ENCODE peak calls at places on chromosomes 4 and X, in four cellular contexts. H, C, I and Y are unnamed samples.

GRCh38 chrX:37378830-37379229 is 29.7 kb downstream of the PRRG1 start:
- DNase-seq in H (no peak), C (no peak), I (no peak), Y (no peak)

GRCh38 chr4:150315691-150316090 is 237.4 kb downstream of the DCLK2 start:
- DNase-seq in H (no peak), C (no peak), I (no peak), Y (no peak)

GRCh38 chr4:150543042-150543441 is 38.9 kb upstream of the MAB21L2 start:
- DNase-seq in H (no peak), C (peak; percentile 20), I (no peak), Y (no peak)

GRCh38 chrX:151801980-151802379 is 67.4 kb downstream of the CNGA2 start:
- DNase-seq in H (no peak), C (no peak), I (no peak), Y (no peak)

GRCh38 chrX:114095789-114096188 is 488.1 kb upstream of the HTR2C start:
- DNase-seq in H (no peak), C (no peak), I (no peak), Y (no peak)

GRCh38 chr4:37464373-37464772 is 219.8 kb downstream of the NWD2 start:
- DNase-seq in H (no peak), C (no peak), I (no peak), Y (peak; percentile 62)

GRCh38 chrX:3161686-3162085 is 120.4 kb downstream of the ARSF start:
- DNase-seq in H (no peak), C (no peak), I (no peak), Y (no peak)

GRCh38 chrX:22135994-22136684 is 104.0 kb downstream of the PHEX start:
- DNase-seq in H (peak; percentile 16), C (peak; percentile 44), I (peak; percentile 30), Y (peak; percentile 78)

GRCh38 chr4:138741778-138742377 is 273.7 kb upstream of the NOCT start:
- DNase-seq in H (no peak), C (no peak), I (no peak), Y (no peak)

GRCh38 chrX:100587846-100588245 is 3.1 kb downstream of the TNMD start:
- DNase-seq in H (no peak), C (no peak), I (no peak), Y (no peak)

GRCh38 chr4:2936773-2937145 is 26.4 kb downstream of the NOP14 start:
- DNase-seq in H (no peak), C (no peak), I (no peak), Y (no peak)

GRCh38 chr4:20652226-20652836 is 47.9 kb upstream of the PACRGL start:
- DNase-seq in H (no peak), C (no peak), I (no peak), Y (no peak)

GRCh38 chrX:48461830-48462229 is 8.2 kb downstream of the SLC38A5 start:
- DNase-seq in H (no peak), C (no peak), I (no peak), Y (no peak)

GRCh38 chrX:130111220-130111934 is 1.1 kb upstream of the ELF4 start:
- DNase-seq in H (no peak), C (peak; percentile 35), I (no peak), Y (no peak)

GRCh38 chrX:26414534-26414933 is 198.6 kb downstream of the MAGEB5 start:
- DNase-seq in H (no peak), C (no peak), I (no peak), Y (no peak)

GRCh38 chr4:184451726-184452125 is 22.6 kb downstream of the IRF2 start:
- DNase-seq in H (no peak), C (peak; percentile 28), I (peak; percentile 66), Y (no peak)

GRCh38 chr4:14864365-14864762 is 137.9 kb upstream of the CPEB2 start:
- DNase-seq in H (no peak), C (no peak), I (no peak), Y (no peak)

GRCh38 chr4:10697071-10697470 is 12.5 kb upstream of the CLNK start:
- DNase-seq in H (no peak), C (no peak), I (no peak), Y (no peak)

GRCh38 chrX:150574824-150575409 is 6.5 kb downstream of the MTM1 start:
- DNase-seq in H (no peak), C (no peak), I (no peak), Y (no peak)

GRCh38 chr4:76526585-76526990 is 91.6 kb downstream of the SHROOM3 start:
- DNase-seq in H (no peak), C (no peak), I (no peak), Y (peak; percentile 18)

GRCh38 chr4:110516106-110516922 is 40.4 kb downstream of the ENPEP start:
- DNase-seq in H (peak; percentile 72), C (peak; percentile 46), I (peak; percentile 37), Y (peak; percentile 19)

GRCh38 chrX:39212456-39212855 is 411.2 kb downstream of the MID1IP1 start:
- DNase-seq in H (no peak), C (no peak), I (no peak), Y (peak; percentile 8)

GRCh38 chrX:46727445-46727844 is 31.5 kb downstream of the SLC9A7 start:
- DNase-seq in H (no peak), C (no peak), I (no peak), Y (peak; percentile 43)

GRCh38 chr4:74365761-74366160 is 816 bp downstream of the EREG start:
- DNase-seq in H (no peak), C (no peak), I (peak; percentile 5), Y (no peak)

GRCh38 chrX:23061116-23061515 is 61.4 kb downstream of the DDX53 start:
- DNase-seq in H (no peak), C (no peak), I (no peak), Y (no peak)

GRCh38 chrX:85109235-85109634 is 105.6 kb downstream of the APOOL start:
- DNase-seq in H (peak; percentile 35), C (peak; percentile 59), I (peak; percentile 48), Y (peak; percentile 26)

GRCh38 chr4:127145001-127145400 is 487.8 kb upstream of the INTU start:
- DNase-seq in H (no peak), C (no peak), I (no peak), Y (no peak)

GRCh38 chr4:3516061-3516835 is 16.0 kb downstream of the LRPAP1 start:
- DNase-seq in H (no peak), C (no peak), I (no peak), Y (no peak)

GRCh38 chr4:185890196-185890595 is 78.2 kb upstream of the SORBS2 start:
- DNase-seq in H (no peak), C (no peak), I (no peak), Y (no peak)

GRCh38 chr4:175127314-175127713 is 209.2 kb downstream of the ADAM29 start:
- DNase-seq in H (no peak), C (no peak), I (no peak), Y (no peak)

GRCh38 chr4:68272860-68273259 is 27.4 kb upstream of the TMPRSS11B start:
- DNase-seq in H (no peak), C (no peak), I (no peak), Y (no peak)

GRCh38 chrX:56402207-56402606 is 161.2 kb upstream of the UBQLN2 start:
- DNase-seq in H (no peak), C (no peak), I (no peak), Y (no peak)

GRCh38 chr4:6969826-6970800 is 60.5 kb downstream of the TBC1D14 start:
- DNase-seq in H (no peak), C (no peak), I (no peak), Y (no peak)

GRCh38 chr4:56909083-56909981 is 1.6 kb downstream of the REST start:
- DNase-seq in H (no peak), C (no peak), I (peak; percentile 67), Y (peak; percentile 52)

GRCh38 chr4:138449938-138450337 is 207.8 kb upstream of the SLC7A11 start:
- DNase-seq in H (no peak), C (no peak), I (peak; percentile 1), Y (no peak)

GRCh38 chrX:649166-649565 is 18.6 kb downstream of the SHOX start:
- DNase-seq in H (no peak), C (no peak), I (no peak), Y (no peak)

GRCh38 chr4:16225996-16226815 is at the start of gene TAPT1:
- DNase-seq in H (no peak), C (peak; percentile 84), I (peak; percentile 93), Y (peak; percentile 37)

GRCh38 chr4:168908093-168908492 is 102.0 kb downstream of the CBR4 start:
- DNase-seq in H (no peak), C (no peak), I (no peak), Y (no peak)
- TF ChIP-seq JUND in H (no peak), C (no peak), I (peak; percentile 86), Y (no peak)

GRCh38 chrX:155871934-155872333 is 9.2 kb upstream of the VAMP7 start:
- DNase-seq in H (no peak), C (no peak), I (no peak), Y (no peak)
- TF ChIP-seq JUND in H (no peak), C (no peak), I (no peak), Y (no peak)

GRCh38 chr4:55183926-55184599 is 58.7 kb upstream of the KDR start:
- DNase-seq in H (peak; percentile 87), C (no peak), I (no peak), Y (no peak)
- TF ChIP-seq JUND in H (peak; percentile 75), C (peak; percentile 59), I (peak; percentile 69), Y (no peak)

GRCh38 chr4:1446502-1447153 is 40.4 kb upstream of the NKX1-1 start:
- DNase-seq in H (no peak), C (no peak), I (peak; percentile 7), Y (no peak)

GRCh38 chr4:1445716-1446445 is 39.6 kb upstream of the NKX1-1 start:
- DNase-seq in H (no peak), C (no peak), I (peak; percentile 4), Y (no peak)

GRCh38 chr4:1448589-1449420 is 42.6 kb upstream of the NKX1-1 start:
- DNase-seq in H (no peak), C (no peak), I (peak; percentile 13), Y (no peak)

GRCh38 chr4:1449475-1449832 is 43.2 kb upstream of the NKX1-1 start:
- DNase-seq in H (no peak), C (no peak), I (no peak), Y (no peak)

GRCh38 chr4:1447676-1448588 is 41.7 kb upstream of the NKX1-1 start:
- DNase-seq in H (no peak), C (no peak), I (peak; percentile 25), Y (no peak)
- TF ChIP-seq JUND in H (no peak), C (no peak), I (no peak), Y (no peak)